ENCODE peak calls at places on chromosomes 2 and 18, in six cellular contexts. N, T, Q, S, G and E are unnamed samples.

GRCh38 chr18:61888622-61889021 is 4.2 kb downstream of the RNF152 start:
- DNase-seq in G (no peak), S (no peak), N (no peak), T (no peak), Q (peak), E (no peak)

GRCh38 chr18:26863122-26863879 is 2.2 kb downstream of the AQP4 start:
- DNase-seq in T (peak), Q (peak), N (no peak), S (peak), G (peak), E (peak)

GRCh38 chr2:30287190-30287589 is 55.9 kb downstream of the LBH start:
- DNase-seq in T (no peak), Q (no peak), G (no peak), N (no peak), S (no peak), E (no peak)

GRCh38 chr2:45651415-45652089 is at the start of gene PRKCE:
- DNase-seq in N (peak), T (peak), G (peak), Q (peak), S (peak), E (peak)

GRCh38 chr2:146461068-146461467 is 1383.8 kb upstream of the ACVR2A start:
- DNase-seq in T (no peak), G (no peak), Q (no peak), N (no peak), S (no peak), E (no peak)

GRCh38 chr2:152542344-152542994 is 174.8 kb downstream of the PRPF40A start:
- DNase-seq in S (no peak), Q (no peak), G (no peak), N (no peak), T (no peak), E (no peak)

GRCh38 chr2:75500633-75501032 is 60.1 kb downstream of the EVA1A start:
- DNase-seq in Q (no peak), T (no peak), G (no peak), S (no peak), N (no peak), E (no peak)

GRCh38 chr2:168097431-168097830 is 150.0 kb downstream of the STK39 start:
- DNase-seq in N (no peak), Q (no peak), S (no peak), T (no peak), G (no peak), E (no peak)

GRCh38 chr18:75395137-75395536 is 32.4 kb downstream of the SMIM21 start:
- DNase-seq in N (no peak), T (no peak), S (no peak), Q (no peak), G (no peak), E (no peak)

GRCh38 chr18:26741041-26741440 is 124.5 kb downstream of the AQP4 start:
- DNase-seq in Q (no peak), T (no peak), N (no peak), S (no peak), G (no peak), E (no peak)

GRCh38 chr2:215918901-215919585 is 94.3 kb downstream of the MREG start:
- DNase-seq in N (no peak), T (no peak), G (no peak), Q (no peak), S (no peak), E (no peak)

GRCh38 chr2:64913357-64913869 is 75.8 kb upstream of the SLC1A4 start:
- DNase-seq in G (peak), T (no peak), N (no peak), S (no peak), Q (no peak), E (no peak)

GRCh38 chr2:126700073-126700581 is 44.2 kb downstream of the GYPC start:
- DNase-seq in N (no peak), G (peak), Q (peak), S (no peak), T (no peak), E (no peak)

GRCh38 chr2:154963509-154963908 is 265.0 kb downstream of the KCNJ3 start:
- DNase-seq in Q (no peak), G (no peak), N (no peak), S (no peak), T (no peak), E (no peak)

GRCh38 chr2:30234180-30234971 is 3.0 kb downstream of the LBH start:
- DNase-seq in G (no peak), N (no peak), S (no peak), T (no peak), Q (no peak), E (peak)

GRCh38 chr2:22189893-22190292 is 1066.1 kb downstream of the TDRD15 start:
- DNase-seq in N (no peak), S (no peak), G (no peak), T (no peak), Q (no peak), E (no peak)

GRCh38 chr2:127076924-127077323 is 30.0 kb downstream of the BIN1 start:
- DNase-seq in T (no peak), Q (no peak), N (no peak), G (no peak), S (peak), E (no peak)

GRCh38 chr2:203498161-203498560 is 36.9 kb downstream of the RAPH1 start:
- DNase-seq in G (no peak), S (no peak), Q (no peak), T (no peak), N (no peak), E (no peak)

GRCh38 chr2:215460682-215461081 is 24.8 kb upstream of the FN1 start:
- DNase-seq in N (no peak), T (no peak), G (no peak), Q (no peak), S (no peak), E (no peak)

GRCh38 chr2:188944442-188944841 is 29.7 kb upstream of the COL3A1 start:
- DNase-seq in N (no peak), S (no peak), G (no peak), Q (no peak), T (no peak), E (no peak)

GRCh38 chr2:42976400-42976799 is 184.0 kb upstream of the HAAO start:
- DNase-seq in T (no peak), Q (no peak), G (no peak), S (no peak), N (no peak), E (no peak)

GRCh38 chr2:96959406-96960110 is 26.8 kb downstream of the FAM178B start:
- DNase-seq in Q (no peak), T (no peak), N (no peak), G (no peak), S (no peak), E (no peak)

GRCh38 chr2:62895632-62896009 is 155.0 kb upstream of the OTX1 start:
- DNase-seq in N (no peak), T (no peak), G (no peak), Q (no peak), S (no peak), E (no peak)

GRCh38 chr18:45386256-45386655 is 229.0 kb upstream of the SLC14A2 start:
- DNase-seq in S (no peak), G (peak), T (peak), N (no peak), Q (no peak), E (peak)

GRCh38 chr18:11960743-11961380 is 20.4 kb upstream of the IMPA2 start:
- DNase-seq in S (no peak), G (no peak), T (no peak), Q (no peak), N (no peak), E (no peak)

GRCh38 chr18:11962586-11962985 is 18.7 kb upstream of the IMPA2 start:
- DNase-seq in N (no peak), T (no peak), S (no peak), G (no peak), Q (no peak), E (no peak)

GRCh38 chr18:11963991-11964484 is 17.3 kb upstream of the IMPA2 start:
- DNase-seq in N (no peak), S (no peak), T (no peak), G (no peak), Q (no peak), E (no peak)
- TF ChIP-seq CTCF in N (no peak), S (no peak), T (no peak), G (no peak), Q (no peak), E (no peak)

DNA sequence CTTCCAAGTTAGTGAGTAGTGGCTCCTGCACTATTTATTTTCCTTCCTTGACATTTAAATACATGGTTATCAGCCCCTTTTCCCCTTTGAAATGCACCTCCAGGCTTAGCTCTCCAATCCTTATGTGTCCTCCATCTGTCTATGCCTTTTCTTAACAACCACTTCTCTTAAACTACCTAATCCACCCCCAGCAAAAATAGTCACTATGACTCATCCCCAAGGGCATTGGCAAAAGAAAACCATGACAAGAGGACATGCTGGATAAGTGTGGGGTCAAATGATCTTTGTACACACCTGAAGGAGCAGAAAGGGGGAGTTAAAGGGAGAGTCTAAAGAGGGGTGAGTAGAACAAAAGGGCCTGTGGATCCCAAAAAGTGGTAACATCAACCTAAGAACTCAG is 127.2 kb downstream of the ANKRD44 start:
- DNase-seq in S (no peak), G (no peak), Q (no peak), T (no peak), N (no peak), E (no peak)
- TF ChIP-seq CTCF in S (no peak), G (no peak), Q (no peak), T (no peak), N (no peak), E (no peak)

GRCh38 chr18:34225218-34225553 is 473 bp upstream of the NOL4 start:
- DNase-seq in G (no peak), N (no peak), Q (no peak), T (no peak), S (no peak), E (no peak)

GRCh38 chr18:34223893-34224422 is 755 bp downstream of the NOL4 start:
- DNase-seq in G (no peak), N (no peak), S (no peak), T (no peak), Q (no peak), E (no peak)

GRCh38 chr18:34222396-34223163 is 2.1 kb downstream of the NOL4 start:
- DNase-seq in S (no peak), G (peak), Q (no peak), N (no peak), T (no peak), E (peak)

GRCh38 chr18:34223164-34223892 is 1.4 kb downstream of the NOL4 start:
- DNase-seq in N (no peak), S (no peak), G (peak), Q (no peak), T (no peak), E (peak)

GRCh38 chr18:34224423-34225217 is at the start of gene NOL4:
- DNase-seq in G (peak), N (no peak), S (no peak), T (peak), Q (no peak), E (peak)
- TF ChIP-seq CTCF in G (peak), N (no peak), S (no peak), T (peak), Q (peak), E (peak)

GRCh38 chr2:14137643-14138042 is 494.9 kb upstream of the LRATD1 start:
- DNase-seq in T (no peak), N (no peak), G (peak), Q (no peak), S (no peak), E (no peak)
- TF ChIP-seq CTCF in T (no peak), N (no peak), G (peak), Q (no peak), S (no peak), E (no peak)

GRCh38 chr2:182077451-182078142 is 91.9 kb downstream of the PPP1R1C start:
- DNase-seq in N (no peak), G (no peak), T (peak), S (peak), Q (peak), E (peak)
- TF ChIP-seq CTCF in N (peak), G (peak), T (peak), S (peak), Q (peak), E (peak)